ENCODE peak calls at places on chromosomes 6 and 20, in four cellular contexts. N is HCT116, K is GM12878, B is H1. O is an unnamed sample.

GRCh38 chr20:1336699-1337387 is 7.9 kb upstream of the SDCBP2 start:
- DNase-seq in N (no peak), K (no peak), B (peak; percentile 48), O (no peak)

GRCh38 chr6:43850314-43851203 is 80.5 kb downstream of the VEGFA start:
- DNase-seq in N (no peak), K (no peak), B (no peak), O (no peak)

GRCh38 chr20:40019510-40019909 is 669.5 kb downstream of the MAFB start:
- DNase-seq in N (no peak), K (no peak), B (no peak), O (no peak)

GRCh38 chr20:34268145-34268544 is 26.9 kb downstream of the ASIP start:
- DNase-seq in N (no peak), K (no peak), B (no peak), O (no peak)

GRCh38 chr6:73983367-73983766 is 287.4 kb downstream of the CD109 start:
- DNase-seq in N (no peak), K (no peak), B (no peak), O (no peak)

GRCh38 chr20:36320898-36321695 is 15.0 kb downstream of the DLGAP4 start:
- DNase-seq in N (no peak), K (no peak), B (no peak), O (no peak)

GRCh38 chr6:155366325-155366724 is 52.0 kb upstream of the TFB1M start:
- DNase-seq in N (no peak), K (no peak), B (no peak), O (no peak)

GRCh38 chr6:88843040-88843439 is 120.4 kb downstream of the RNGTT start:
- DNase-seq in N (no peak), K (no peak), B (no peak), O (no peak)

GRCh38 chr6:90028080-90028778 is 134.0 kb downstream of the GJA10 start:
- DNase-seq in N (no peak), K (no peak), B (no peak), O (no peak)

GRCh38 chr6:150711584-150712501 is 112.2 kb downstream of the PLEKHG1 start:
- DNase-seq in N (no peak), K (no peak), B (no peak), O (no peak)

GRCh38 chr6:139846538-139847321 is 472.3 kb upstream of the CITED2 start:
- DNase-seq in N (no peak), K (no peak), B (no peak), O (no peak)

GRCh38 chr6:112087916-112088315 is 525 bp downstream of the FAM229B start:
- DNase-seq in N (no peak), K (no peak), B (no peak), O (peak; percentile 0)

GRCh38 chr6:106324726-106325335 is 729 bp downstream of the ATG5 start:
- DNase-seq in N (no peak), K (no peak), B (no peak), O (no peak)

GRCh38 chr6:141359953-141360352 is 772.8 kb upstream of the GJE1 start:
- DNase-seq in N (no peak), K (no peak), B (no peak), O (no peak)

GRCh38 chr6:1797801-1798200 is 188.1 kb downstream of the FOXC1 start:
- DNase-seq in N (no peak), K (no peak), B (no peak), O (no peak)

GRCh38 chr6:82914511-82914910 is 151.1 kb downstream of the UBE3D start:
- DNase-seq in N (no peak), K (no peak), B (no peak), O (no peak)

GRCh38 chr6:50850223-50850751 is 31.6 kb downstream of the TFAP2B start:
- DNase-seq in N (no peak), K (no peak), B (peak; percentile 73), O (peak; percentile 71)

GRCh38 chr6:28488916-28489365 is 26.7 kb downstream of the GPX6 start:
- DNase-seq in N (peak; percentile 72), K (peak; percentile 66), B (peak; percentile 72), O (peak; percentile 16)

GRCh38 chr6:159098636-159099106 is 53.9 kb upstream of the TAGAP start:
- DNase-seq in N (no peak), K (no peak), B (no peak), O (no peak)

GRCh38 chr6:84486526-84486925 is 259.1 kb upstream of the CEP162 start:
- DNase-seq in N (no peak), K (no peak), B (no peak), O (no peak)
- TF ChIP-seq JUND in N (no peak), K (no peak), B (no peak), O (no peak)

GRCh38 chr20:63224272-63225081 is 8.5 kb upstream of the YTHDF1 start:
- DNase-seq in N (no peak), K (no peak), B (no peak), O (peak; percentile 43)
- TF ChIP-seq JUND in N (no peak), K (no peak), B (no peak), O (no peak)

DNA sequence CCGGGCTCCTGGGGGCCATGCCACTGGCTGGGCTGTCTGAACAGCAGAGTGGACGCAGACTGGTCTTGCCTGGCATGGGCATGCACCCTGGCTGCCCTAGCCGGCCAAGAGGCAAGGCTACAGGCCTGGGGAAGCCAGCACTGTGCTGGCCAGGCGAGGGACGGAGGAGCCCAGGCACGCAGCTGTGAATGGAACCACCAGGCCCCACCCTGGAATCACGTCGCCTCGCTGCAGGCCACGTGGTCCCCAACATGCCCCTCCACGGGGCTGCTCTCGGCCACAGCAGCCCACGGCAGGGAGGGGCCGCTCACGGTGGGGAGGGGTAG is 4.0 kb downstream of the UCKL1 start:
- DNase-seq in N (no peak), K (no peak), B (no peak), O (no peak)
- TF ChIP-seq JUND in N (no peak), K (no peak), B (no peak), O (no peak)

GRCh38 chr6:11589261-11589660 is 51.7 kb downstream of the TMEM170B start:
- DNase-seq in N (no peak), K (no peak), B (no peak), O (no peak)

GRCh38 chr6:11585426-11586016 is 48.0 kb downstream of the TMEM170B start:
- DNase-seq in N (peak; percentile 44), K (peak; percentile 32), B (no peak), O (peak; percentile 79)

GRCh38 chr6:11584264-11584663 is 46.7 kb downstream of the TMEM170B start:
- DNase-seq in N (no peak), K (no peak), B (no peak), O (no peak)

GRCh38 chr6:11586117-11586516 is 48.6 kb downstream of the TMEM170B start:
- DNase-seq in N (no peak), K (no peak), B (no peak), O (no peak)

GRCh38 chr6:11586574-11586973 is 49.0 kb downstream of the TMEM170B start:
- DNase-seq in N (no peak), K (no peak), B (no peak), O (peak; percentile 65)
- TF ChIP-seq JUND in N (no peak), K (no peak), B (no peak), O (no peak)

DNA sequence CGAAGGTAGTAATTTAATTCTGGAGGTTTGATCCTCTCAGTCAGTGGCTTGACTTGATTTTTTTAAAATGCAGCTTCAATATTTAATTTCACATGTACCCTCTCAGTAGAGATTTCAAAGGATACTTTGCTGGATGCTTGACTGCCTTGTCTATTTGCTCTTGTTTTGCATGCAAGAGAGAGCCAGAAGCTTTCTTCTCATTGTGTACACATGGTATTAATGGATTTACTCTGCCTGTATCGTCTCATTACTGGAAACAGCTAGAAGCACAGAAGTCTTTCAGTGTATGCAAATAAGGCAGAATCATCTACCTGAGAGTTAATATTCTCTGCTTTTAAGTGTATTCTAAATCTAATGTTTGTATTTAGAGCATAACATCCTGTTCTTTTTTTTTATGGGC is 84.3 kb upstream of the FOXO3 start:
- DNase-seq in N (no peak), K (no peak), B (no peak), O (no peak)
- TF ChIP-seq JUND in N (no peak), K (no peak), B (no peak), O (no peak)

GRCh38 chr6:30006170-30007131 is 54.6 kb upstream of the POLR1H start:
- DNase-seq in N (no peak), K (no peak), B (peak; percentile 60), O (peak; percentile 16)

GRCh38 chr6:30005482-30005881 is 55.6 kb upstream of the POLR1H start:
- DNase-seq in N (no peak), K (no peak), B (no peak), O (no peak)

GRCh38 chr6:30002871-30003270 is 58.2 kb upstream of the POLR1H start:
- DNase-seq in N (no peak), K (no peak), B (no peak), O (no peak)

GRCh38 chr6:30009113-30009512 is 52.0 kb upstream of the POLR1H start:
- DNase-seq in N (no peak), K (no peak), B (no peak), O (no peak)

GRCh38 chr6:30007132-30007764 is 53.8 kb upstream of the POLR1H start:
- DNase-seq in N (no peak), K (no peak), B (peak; percentile 86), O (no peak)
- TF ChIP-seq JUND in N (no peak), K (no peak), B (no peak), O (no peak)

GRCh38 chr6:14321992-14322772 is 204.6 kb downstream of the CD83 start:
- DNase-seq in N (peak; percentile 4), K (no peak), B (no peak), O (no peak)
- TF ChIP-seq JUND in N (no peak), K (no peak), B (no peak), O (no peak)

GRCh38 chr20:15496501-15497039 is 1076.7 kb downstream of the KIF16B start:
- DNase-seq in N (no peak), K (no peak), B (no peak), O (no peak)

GRCh38 chr20:15494841-15495240 is 1078.4 kb downstream of the KIF16B start:
- DNase-seq in N (no peak), K (no peak), B (no peak), O (no peak)

GRCh38 chr20:15498926-15499325 is 1074.3 kb downstream of the KIF16B start:
- DNase-seq in N (no peak), K (no peak), B (no peak), O (no peak)
- TF ChIP-seq JUND in N (no peak), K (no peak), B (no peak), O (no peak)

GRCh38 chr6:55839080-55839479 is 36.3 kb downstream of the BMP5 start:
- DNase-seq in N (no peak), K (no peak), B (no peak), O (no peak)
- TF ChIP-seq JUND in N (no peak), K (no peak), B (no peak), O (no peak)

GRCh38 chr20:44028868-44029847 is 114.5 kb downstream of the TOX2 start:
- DNase-seq in N (no peak), K (peak; percentile 66), B (no peak), O (no peak)
- TF ChIP-seq JUND in N (no peak), K (peak; percentile 57), B (no peak), O (no peak)

O was measured in T47D.